ENCODE peak calls at places on chromosomes 7 and 10, in eight cellular contexts. One of them, this sample, is unnamed.

GRCh38 chr10:112763916-112764520 is 186.0 kb upstream of the TCF7L2 start:
- DNase-seq in GM13977: no peak
- DNase-seq in dorsolateral prefrontal cortex: no peak
- DNase-seq in left ventricle myocardium inferior: no peak
- DNase-seq in neural progenitor cell: no peak
- DNase-seq in adrenal gland: no peak
- DNase-seq in cardiac fibroblast: peak
- DNase-seq in sigmoid colon: no peak
- DNase-seq in this sample: no peak

GRCh38 chr7:132406039-132406438 is 170.2 kb downstream of the PLXNA4 start:
- DNase-seq in left ventricle myocardium inferior: no peak
- DNase-seq in neural progenitor cell: no peak
- DNase-seq in adrenal gland: no peak
- DNase-seq in dorsolateral prefrontal cortex: no peak
- DNase-seq in GM13977: no peak
- DNase-seq in sigmoid colon: no peak
- DNase-seq in cardiac fibroblast: peak
- DNase-seq in this sample: no peak

GRCh38 chr10:22625511-22626288 is 88.7 kb downstream of the PIP4K2A start:
- DNase-seq in GM13977: no peak
- DNase-seq in dorsolateral prefrontal cortex: no peak
- DNase-seq in left ventricle myocardium inferior: no peak
- DNase-seq in neural progenitor cell: no peak
- DNase-seq in adrenal gland: no peak
- DNase-seq in cardiac fibroblast: no peak
- DNase-seq in sigmoid colon: no peak
- DNase-seq in this sample: no peak

GRCh38 chr7:75536491-75536890 is 44.4 kb downstream of the SPDYE5 start:
- DNase-seq in dorsolateral prefrontal cortex: no peak
- DNase-seq in adrenal gland: no peak
- DNase-seq in neural progenitor cell: no peak
- DNase-seq in GM13977: no peak
- DNase-seq in cardiac fibroblast: no peak
- DNase-seq in sigmoid colon: peak
- DNase-seq in left ventricle myocardium inferior: no peak
- DNase-seq in this sample: no peak

GRCh38 chr7:117217636-117218035 is 105.2 kb downstream of the WNT2 start:
- DNase-seq in left ventricle myocardium inferior: no peak
- DNase-seq in dorsolateral prefrontal cortex: no peak
- DNase-seq in sigmoid colon: no peak
- DNase-seq in GM13977: no peak
- DNase-seq in neural progenitor cell: no peak
- DNase-seq in adrenal gland: no peak
- DNase-seq in cardiac fibroblast: peak
- DNase-seq in this sample: no peak

GRCh38 chr7:30226593-30227268 is 57.7 kb upstream of the ZNRF2 start:
- DNase-seq in cardiac fibroblast: no peak
- DNase-seq in neural progenitor cell: peak
- DNase-seq in dorsolateral prefrontal cortex: no peak
- DNase-seq in left ventricle myocardium inferior: no peak
- DNase-seq in GM13977: no peak
- DNase-seq in adrenal gland: no peak
- DNase-seq in sigmoid colon: no peak
- DNase-seq in this sample: peak

GRCh38 chr10:113550365-113550764 is 2.5 kb upstream of the HABP2 start:
- DNase-seq in neural progenitor cell: no peak
- DNase-seq in cardiac fibroblast: peak
- DNase-seq in left ventricle myocardium inferior: no peak
- DNase-seq in GM13977: no peak
- DNase-seq in sigmoid colon: no peak
- DNase-seq in adrenal gland: no peak
- DNase-seq in dorsolateral prefrontal cortex: no peak
- DNase-seq in this sample: no peak

GRCh38 chr7:155460926-155461613 is 3.1 kb downstream of the EN2 start:
- DNase-seq in dorsolateral prefrontal cortex: no peak
- DNase-seq in adrenal gland: no peak
- DNase-seq in GM13977: peak
- DNase-seq in left ventricle myocardium inferior: no peak
- DNase-seq in cardiac fibroblast: no peak
- DNase-seq in neural progenitor cell: no peak
- DNase-seq in sigmoid colon: no peak
- DNase-seq in this sample: no peak

GRCh38 chr10:71533936-71534335 is 137.2 kb downstream of the CDH23 start:
- DNase-seq in dorsolateral prefrontal cortex: no peak
- DNase-seq in neural progenitor cell: no peak
- DNase-seq in sigmoid colon: no peak
- DNase-seq in cardiac fibroblast: no peak
- DNase-seq in GM13977: no peak
- DNase-seq in adrenal gland: no peak
- DNase-seq in left ventricle myocardium inferior: no peak
- DNase-seq in this sample: no peak

GRCh38 chr7:146115665-146116451 is 743 bp upstream of the CNTNAP2 start:
- DNase-seq in cardiac fibroblast: peak
- DNase-seq in adrenal gland: peak
- DNase-seq in GM13977: peak
- DNase-seq in neural progenitor cell: peak
- DNase-seq in left ventricle myocardium inferior: peak
- DNase-seq in sigmoid colon: no peak
- DNase-seq in dorsolateral prefrontal cortex: peak
- DNase-seq in this sample: peak

GRCh38 chr10:78900715-78901430 is 167.9 kb upstream of the ZMIZ1 start:
- DNase-seq in adrenal gland: peak
- DNase-seq in neural progenitor cell: no peak
- DNase-seq in dorsolateral prefrontal cortex: no peak
- DNase-seq in GM13977: no peak
- DNase-seq in cardiac fibroblast: no peak
- DNase-seq in sigmoid colon: no peak
- DNase-seq in left ventricle myocardium inferior: no peak
- DNase-seq in this sample: no peak

GRCh38 chr7:14207154-14207553 is 217.7 kb upstream of the ETV1 start:
- DNase-seq in sigmoid colon: no peak
- DNase-seq in dorsolateral prefrontal cortex: no peak
- DNase-seq in left ventricle myocardium inferior: no peak
- DNase-seq in cardiac fibroblast: peak
- DNase-seq in adrenal gland: no peak
- DNase-seq in neural progenitor cell: no peak
- DNase-seq in GM13977: no peak
- DNase-seq in this sample: no peak

GRCh38 chr7:29807179-29807841 is 1.0 kb downstream of the WIPF3 start:
- DNase-seq in cardiac fibroblast: no peak
- DNase-seq in neural progenitor cell: peak
- DNase-seq in left ventricle myocardium inferior: peak
- DNase-seq in GM13977: no peak
- DNase-seq in sigmoid colon: no peak
- DNase-seq in dorsolateral prefrontal cortex: no peak
- DNase-seq in adrenal gland: peak
- DNase-seq in this sample: peak

GRCh38 chr7:2807846-2808772 is 36.0 kb downstream of the GNA12 start:
- DNase-seq in GM13977: peak
- DNase-seq in dorsolateral prefrontal cortex: no peak
- DNase-seq in sigmoid colon: peak
- DNase-seq in cardiac fibroblast: no peak
- DNase-seq in left ventricle myocardium inferior: no peak
- DNase-seq in neural progenitor cell: no peak
- DNase-seq in adrenal gland: no peak
- DNase-seq in this sample: no peak

GRCh38 chr10:24467094-24467493 is 256.6 kb downstream of the ARHGAP21 start:
- DNase-seq in adrenal gland: no peak
- DNase-seq in left ventricle myocardium inferior: no peak
- DNase-seq in sigmoid colon: no peak
- DNase-seq in cardiac fibroblast: no peak
- DNase-seq in dorsolateral prefrontal cortex: no peak
- DNase-seq in neural progenitor cell: no peak
- DNase-seq in GM13977: no peak
- DNase-seq in this sample: no peak

GRCh38 chr7:106609416-106609815 is 51.5 kb downstream of the CCDC71L start:
- DNase-seq in left ventricle myocardium inferior: no peak
- DNase-seq in neural progenitor cell: no peak
- DNase-seq in adrenal gland: no peak
- DNase-seq in dorsolateral prefrontal cortex: no peak
- DNase-seq in GM13977: no peak
- DNase-seq in sigmoid colon: no peak
- DNase-seq in cardiac fibroblast: peak
- DNase-seq in this sample: no peak

GRCh38 chr7:148501707-148502139 is 88.8 kb upstream of the C7orf33 start:
- DNase-seq in sigmoid colon: no peak
- DNase-seq in left ventricle myocardium inferior: no peak
- DNase-seq in GM13977: no peak
- DNase-seq in dorsolateral prefrontal cortex: no peak
- DNase-seq in neural progenitor cell: peak
- DNase-seq in adrenal gland: no peak
- DNase-seq in cardiac fibroblast: peak
- DNase-seq in this sample: peak

GRCh38 chr7:158394936-158395335 is 192.7 kb downstream of the PTPRN2 start:
- DNase-seq in adrenal gland: no peak
- DNase-seq in GM13977: no peak
- DNase-seq in left ventricle myocardium inferior: peak
- DNase-seq in sigmoid colon: no peak
- DNase-seq in dorsolateral prefrontal cortex: no peak
- DNase-seq in neural progenitor cell: peak
- DNase-seq in cardiac fibroblast: no peak
- DNase-seq in this sample: peak

GRCh38 chr7:55435466-55435865 is 70.3 kb downstream of the LANCL2 start:
- DNase-seq in cardiac fibroblast: no peak
- DNase-seq in dorsolateral prefrontal cortex: no peak
- DNase-seq in sigmoid colon: no peak
- DNase-seq in GM13977: no peak
- DNase-seq in left ventricle myocardium inferior: no peak
- DNase-seq in adrenal gland: no peak
- DNase-seq in neural progenitor cell: no peak
- DNase-seq in this sample: no peak

GRCh38 chr7:79495544-79496272 is 42.2 kb upstream of the MAGI2 start:
- DNase-seq in GM13977: no peak
- DNase-seq in dorsolateral prefrontal cortex: no peak
- DNase-seq in cardiac fibroblast: peak
- DNase-seq in neural progenitor cell: no peak
- DNase-seq in adrenal gland: no peak
- DNase-seq in sigmoid colon: no peak
- DNase-seq in left ventricle myocardium inferior: no peak
- DNase-seq in this sample: no peak

GRCh38 chr7:156612930-156613329 is 27.6 kb upstream of the RNF32 start:
- DNase-seq in adrenal gland: no peak
- DNase-seq in sigmoid colon: no peak
- DNase-seq in dorsolateral prefrontal cortex: no peak
- DNase-seq in left ventricle myocardium inferior: no peak
- DNase-seq in neural progenitor cell: no peak
- DNase-seq in GM13977: no peak
- DNase-seq in cardiac fibroblast: no peak
- DNase-seq in this sample: no peak

GRCh38 chr10:35822316-35822715 is 180.2 kb upstream of the FZD8 start:
- DNase-seq in dorsolateral prefrontal cortex: peak
- DNase-seq in GM13977: no peak
- DNase-seq in sigmoid colon: peak
- DNase-seq in cardiac fibroblast: peak
- DNase-seq in neural progenitor cell: peak
- DNase-seq in left ventricle myocardium inferior: peak
- DNase-seq in adrenal gland: peak
- DNase-seq in this sample: peak
- TF ChIP-seq CTCF in dorsolateral prefrontal cortex: peak
- TF ChIP-seq CTCF in GM13977: no peak
- TF ChIP-seq CTCF in sigmoid colon: peak
- TF ChIP-seq CTCF in cardiac fibroblast: peak
- TF ChIP-seq CTCF in neural progenitor cell: peak
- TF ChIP-seq CTCF in left ventricle myocardium inferior: peak
- TF ChIP-seq CTCF in adrenal gland: no peak
- TF ChIP-seq CTCF in this sample: peak

GRCh38 chr10:124719213-124719851 is 24.8 kb downstream of the FAM53B start:
- DNase-seq in neural progenitor cell: peak
- DNase-seq in sigmoid colon: peak
- DNase-seq in adrenal gland: peak
- DNase-seq in dorsolateral prefrontal cortex: peak
- DNase-seq in GM13977: peak
- DNase-seq in left ventricle myocardium inferior: peak
- DNase-seq in cardiac fibroblast: peak
- DNase-seq in this sample: no peak
- TF ChIP-seq CTCF in neural progenitor cell: peak
- TF ChIP-seq CTCF in sigmoid colon: no peak
- TF ChIP-seq CTCF in adrenal gland: peak
- TF ChIP-seq CTCF in dorsolateral prefrontal cortex: peak
- TF ChIP-seq CTCF in GM13977: peak
- TF ChIP-seq CTCF in left ventricle myocardium inferior: peak
- TF ChIP-seq CTCF in cardiac fibroblast: peak
- TF ChIP-seq CTCF in this sample: peak

DNA sequence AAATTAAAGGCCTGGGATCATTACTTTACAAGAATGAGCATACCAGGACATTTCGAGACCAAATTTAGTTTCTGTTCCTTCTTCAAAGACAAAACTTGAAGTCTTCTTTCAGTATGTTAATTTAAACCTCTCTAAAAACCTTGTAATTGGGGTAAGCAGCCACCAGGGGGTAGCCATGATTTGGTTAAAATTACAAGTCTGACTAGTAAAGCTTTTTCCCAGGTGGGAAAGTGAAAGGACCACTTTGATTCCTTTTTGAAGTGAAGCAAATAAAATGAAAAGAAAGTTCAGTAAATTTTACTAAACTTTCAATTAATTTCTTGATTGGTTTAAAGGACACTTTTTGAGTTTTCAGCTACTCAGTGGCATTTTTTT is 294.3 kb downstream of the BBS9 start:
- DNase-seq in cardiac fibroblast: peak
- DNase-seq in left ventricle myocardium inferior: no peak
- DNase-seq in sigmoid colon: no peak
- DNase-seq in GM13977: peak
- DNase-seq in dorsolateral prefrontal cortex: no peak
- DNase-seq in adrenal gland: no peak
- DNase-seq in neural progenitor cell: peak
- DNase-seq in this sample: no peak
- TF ChIP-seq CTCF in cardiac fibroblast: peak
- TF ChIP-seq CTCF in left ventricle myocardium inferior: peak
- TF ChIP-seq CTCF in sigmoid colon: no peak
- TF ChIP-seq CTCF in GM13977: peak
- TF ChIP-seq CTCF in dorsolateral prefrontal cortex: peak
- TF ChIP-seq CTCF in adrenal gland: no peak
- TF ChIP-seq CTCF in neural progenitor cell: peak
- TF ChIP-seq CTCF in this sample: peak

DNA sequence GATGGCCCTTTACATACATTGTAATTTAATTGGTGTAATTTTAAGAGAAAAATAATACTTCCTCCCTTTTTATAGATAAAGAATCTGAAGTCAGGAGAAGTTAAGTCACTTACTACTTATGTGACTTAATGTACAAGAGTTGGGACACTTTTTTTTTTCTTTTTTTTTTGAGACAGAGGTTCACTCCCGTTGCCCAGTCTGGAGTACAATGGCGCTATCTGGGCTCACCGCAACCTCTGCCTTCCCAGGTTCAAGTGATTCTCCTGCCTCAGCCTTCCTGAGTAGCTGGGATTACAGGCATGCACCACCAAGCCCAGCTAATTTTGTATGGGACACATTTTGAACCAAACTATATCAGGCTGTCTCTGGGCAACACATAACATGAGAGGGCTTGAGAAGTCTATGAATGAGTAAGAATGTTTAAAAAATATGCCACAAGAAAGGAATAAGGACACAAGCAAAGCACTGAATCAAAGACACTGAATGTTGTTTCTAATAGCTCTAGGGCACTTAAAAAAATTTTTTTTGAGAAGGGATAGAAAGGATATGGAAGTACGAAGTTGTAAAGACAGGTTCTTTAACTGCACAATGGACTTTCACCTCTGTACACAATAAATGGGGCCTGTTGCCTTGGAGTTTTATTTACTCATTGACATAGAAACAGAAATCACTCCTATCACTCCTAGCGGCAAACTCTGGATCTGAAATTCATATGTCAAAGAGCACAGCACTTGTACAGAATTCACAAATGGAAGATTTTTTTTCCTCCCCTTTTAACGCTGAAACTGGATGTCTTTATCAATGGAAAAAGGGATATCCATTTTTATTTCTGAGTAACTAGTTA is 18.5 kb downstream of the NT5C3A start:
- DNase-seq in GM13977: no peak
- DNase-seq in dorsolateral prefrontal cortex: no peak
- DNase-seq in sigmoid colon: no peak
- DNase-seq in cardiac fibroblast: peak
- DNase-seq in neural progenitor cell: no peak
- DNase-seq in left ventricle myocardium inferior: no peak
- DNase-seq in adrenal gland: no peak
- DNase-seq in this sample: no peak
- TF ChIP-seq CTCF in GM13977: no peak
- TF ChIP-seq CTCF in dorsolateral prefrontal cortex: no peak
- TF ChIP-seq CTCF in sigmoid colon: no peak
- TF ChIP-seq CTCF in cardiac fibroblast: peak
- TF ChIP-seq CTCF in neural progenitor cell: no peak
- TF ChIP-seq CTCF in left ventricle myocardium inferior: peak
- TF ChIP-seq CTCF in adrenal gland: peak
- TF ChIP-seq CTCF in this sample: peak

This sample was measured in progenitor cell of endocrine pancreas.